ENCODE peak calls at places on chromosomes 7 and 10, in eight cellular contexts. L is adrenal gland; R is NK-92 treated with Interleukin-12 subunit alpha and Interleukin-12 subunit beta, amount 100 ng/mL, for 24 hours; A is EL; U is T-helper 1 cell; O is pulmonary artery endothelial cell; N is NCI-H2081; B is Caki2. X is an unnamed sample.

GRCh38 chr10:30974355-30974754 is 57.3 kb downstream of the ZNF438 start:
- DNase-seq in L (no peak), A (no peak), U (no peak), O (no peak), B (no peak), R (no peak), N (no peak), X (no peak)

GRCh38 chr10:46223626-46224413 is 63.0 kb upstream of the ANTXRL start:
- DNase-seq in A (no peak), U (no peak), L (no peak), R (no peak), O (no peak), N (no peak), B (no peak), X (no peak)

GRCh38 chr10:91042069-91042468 is 121.2 kb upstream of the ANKRD1 start:
- DNase-seq in O (no peak), U (no peak), A (no peak), N (no peak), L (no peak), B (no peak), R (no peak), X (no peak)

GRCh38 chr7:81441750-81442149 is 328.1 kb downstream of the HGF start:
- DNase-seq in U (no peak), R (no peak), L (no peak), O (no peak), A (no peak), N (no peak), B (no peak), X (no peak)

GRCh38 chr7:1569440-1569832 is 396 bp downstream of the PSMG3 start:
- DNase-seq in U (no peak), N (no peak), O (no peak), A (no peak), L (no peak), B (no peak), R (no peak), X (no peak)

GRCh38 chr10:7408003-7408493 is 2.8 kb downstream of the SFMBT2 start:
- DNase-seq in O (no peak), U (peak; percentile 60), R (no peak), N (no peak), B (no peak), A (no peak), L (peak; percentile 70), X (no peak)

GRCh38 chr7:27103489-27104226 is 1.2 kb upstream of the HOXA2 start:
- DNase-seq in U (no peak), N (no peak), R (no peak), B (no peak), A (no peak), L (no peak), O (no peak), X (no peak)

GRCh38 chr10:48491422-48492139 is 113.3 kb downstream of the ARHGAP22 start:
- DNase-seq in A (no peak), U (no peak), B (no peak), R (no peak), N (no peak), O (no peak), L (no peak), X (no peak)

GRCh38 chr7:22858640-22859561 is 36.3 kb upstream of the TOMM7 start:
- DNase-seq in R (no peak), U (peak; percentile 53), A (peak; percentile 96), L (no peak), B (peak; percentile 83), N (no peak), O (peak; percentile 71), X (no peak)

GRCh38 chr10:70858759-70859158 is 29.6 kb downstream of the PCBD1 start:
- DNase-seq in L (no peak), B (no peak), U (no peak), N (no peak), O (no peak), R (no peak), A (no peak), X (no peak)

GRCh38 chr10:131825150-131825907 is 75.5 kb upstream of the PPP2R2D start:
- DNase-seq in R (no peak), B (no peak), A (no peak), O (no peak), L (no peak), N (no peak), U (no peak), X (peak; percentile 11)

GRCh38 chr7:38229386-38229785 is 44.0 kb downstream of the TARP start:
- DNase-seq in N (no peak), A (peak; percentile 36), L (no peak), O (no peak), R (no peak), B (peak; percentile 9), U (no peak), X (no peak)

GRCh38 chr10:76621886-76622620 is 1015.6 kb downstream of the KCNMA1 start:
- DNase-seq in B (no peak), U (no peak), O (no peak), R (no peak), A (peak; percentile 21), N (no peak), L (no peak), X (no peak)

GRCh38 chr10:92594194-92594593 is 1.3 kb downstream of the KIF11 start:
- DNase-seq in O (no peak), B (peak; percentile 29), A (no peak), L (no peak), N (no peak), U (peak; percentile 48), R (no peak), X (no peak)

GRCh38 chr10:124831116-124831515 is 29.5 kb downstream of the ABRAXAS2 start:
- DNase-seq in N (no peak), R (no peak), O (no peak), B (no peak), L (no peak), A (no peak), U (no peak), X (no peak)

GRCh38 chr7:72435366-72435765 is 23.2 kb upstream of the CALN1 start:
- DNase-seq in A (no peak), L (no peak), U (no peak), O (no peak), R (no peak), B (no peak), N (no peak), X (no peak)

GRCh38 chr7:83819911-83820310 is 171.0 kb upstream of the SEMA3E start:
- DNase-seq in N (no peak), B (no peak), R (no peak), L (no peak), U (no peak), A (peak; percentile 2), O (no peak), X (no peak)

GRCh38 chr10:23818484-23818883 is 379.6 kb downstream of the OTUD1 start:
- DNase-seq in N (no peak), R (no peak), O (no peak), U (no peak), A (no peak), L (no peak), B (no peak), X (no peak)

GRCh38 chr10:22652988-22653431 is 61.4 kb downstream of the PIP4K2A start:
- DNase-seq in O (no peak), L (no peak), A (no peak), U (peak; percentile 63), B (no peak), N (no peak), R (no peak), X (no peak)

GRCh38 chr7:103988468-103989199 is 824 bp downstream of the RELN start:
- DNase-seq in B (peak; percentile 24), A (peak; percentile 2), U (no peak), N (peak; percentile 10), L (no peak), O (no peak), R (no peak), X (no peak)

GRCh38 chr7:106112972-106113421 is 885 bp upstream of the SYPL1 start:
- DNase-seq in L (no peak), U (no peak), R (no peak), O (no peak), B (no peak), A (no peak), N (no peak), X (no peak)

GRCh38 chr7:28179081-28180030 is 1.2 kb downstream of the JAZF1 start:
- DNase-seq in O (no peak), A (peak; percentile 64), B (peak; percentile 43), N (peak; percentile 66), R (peak; percentile 64), U (peak; percentile 75), L (peak; percentile 77), X (peak; percentile 71)

GRCh38 chr10:23438547-23439451 is at the start of gene OTUD1:
- DNase-seq in B (peak; percentile 88), U (peak; percentile 94), A (peak; percentile 92), O (peak; percentile 73), N (peak; percentile 78), R (peak; percentile 66), L (peak; percentile 97), X (peak; percentile 90)

GRCh38 chr7:98760201-98760651 is 109.6 kb downstream of the TMEM130 start:
- DNase-seq in R (no peak), N (no peak), L (no peak), B (no peak), O (no peak), A (peak; percentile 46), U (no peak), X (no peak)

GRCh38 chr10:74040200-74041126 is 42.5 kb downstream of the VCL start:
- DNase-seq in R (no peak), O (no peak), U (no peak), L (no peak), N (no peak), B (no peak), A (no peak), X (no peak)

GRCh38 chr7:66297579-66297978 is 92.4 kb downstream of the TPST1 start:
- DNase-seq in U (no peak), O (no peak), L (no peak), B (no peak), R (no peak), A (no peak), N (no peak), X (no peak)

GRCh38 chr7:105779856-105780815 is 96.3 kb downstream of the ATXN7L1 start:
- DNase-seq in L (peak; percentile 57), N (no peak), O (no peak), U (no peak), A (no peak), R (no peak), B (no peak), X (no peak)

GRCh38 chr7:123711832-123712293 is 36.9 kb downstream of the WASL start:
- DNase-seq in L (no peak), A (no peak), N (no peak), B (no peak), U (peak; percentile 54), O (no peak), R (no peak), X (no peak)

GRCh38 chr7:64509583-64509982 is 53.3 kb downstream of the ZNF680 start:
- DNase-seq in R (no peak), B (peak; percentile 12), A (no peak), L (no peak), U (no peak), N (no peak), O (no peak), X (no peak)

X was measured in T47D.